ENCODE peak calls at places on chromosomes 3 and 15, in six cellular contexts. N is sigmoid colon, J is stomach, F is GM12892, G is HCT116, I is K562. R is an unnamed sample.

GRCh38 chr3:80233576-80233975 is 465.8 kb upstream of the ROBO1 start:
- DNase-seq in N (no peak), J (no peak), F (no peak), G (no peak), I (no peak), R (no peak)

GRCh38 chr15:50953302-50953701 is 44.8 kb downstream of the AP4E1 start:
- DNase-seq in N (no peak), J (no peak), F (no peak), G (peak), I (no peak), R (no peak)

GRCh38 chr15:61195116-61196002 is 33.7 kb downstream of the RORA start:
- DNase-seq in N (no peak), J (no peak), F (peak), G (peak), I (peak), R (peak)

GRCh38 chr15:95097366-95097765 is 866.0 kb downstream of the MCTP2 start:
- DNase-seq in N (no peak), J (no peak), F (no peak), G (no peak), I (no peak), R (no peak)

GRCh38 chr3:141407043-141407442 is 38.7 kb downstream of the ZBTB38 start:
- DNase-seq in N (peak), J (no peak), F (no peak), G (no peak), I (no peak), R (no peak)

GRCh38 chr3:100516232-100516631 is 23.8 kb downstream of the TMEM45A start:
- DNase-seq in N (no peak), J (no peak), F (no peak), G (no peak), I (no peak), R (no peak)

GRCh38 chr15:73371812-73372211 is 3.1 kb upstream of the HCN4 start:
- DNase-seq in N (no peak), J (no peak), F (no peak), G (no peak), I (no peak), R (no peak)

GRCh38 chr3:32817561-32818430 is at the start of gene TRIM71:
- DNase-seq in N (no peak), J (no peak), F (no peak), G (no peak), I (no peak), R (no peak)

GRCh38 chr3:150292891-150293290 is 115.2 kb upstream of the TSC22D2 start:
- DNase-seq in N (no peak), J (no peak), F (no peak), G (no peak), I (no peak), R (no peak)

GRCh38 chr3:130811552-130811951 is 64.9 kb upstream of the PIK3R4 start:
- DNase-seq in N (no peak), J (no peak), F (no peak), G (no peak), I (no peak), R (no peak)

GRCh38 chr3:4981688-4982494 is 2.7 kb downstream of the BHLHE40 start:
- DNase-seq in N (no peak), J (no peak), F (no peak), G (no peak), I (no peak), R (no peak)

GRCh38 chr3:182308328-182308727 is 485.0 kb upstream of the ATP11B start:
- DNase-seq in N (no peak), J (no peak), F (no peak), G (no peak), I (no peak), R (no peak)

GRCh38 chr3:197512691-197513571 is 42.8 kb downstream of the BDH1 start:
- DNase-seq in N (no peak), J (no peak), F (no peak), G (no peak), I (no peak), R (no peak)

GRCh38 chr3:186536883-186537553 is 7.2 kb downstream of the CRYGS start:
- DNase-seq in N (no peak), J (no peak), F (no peak), G (no peak), I (no peak), R (no peak)

GRCh38 chr3:186530415-186530814 is 13.8 kb downstream of the CRYGS start:
- DNase-seq in N (no peak), J (no peak), F (no peak), G (no peak), I (no peak), R (no peak)

GRCh38 chr3:186538779-186539178 is 5.4 kb downstream of the CRYGS start:
- DNase-seq in N (no peak), J (no peak), F (no peak), G (no peak), I (no peak), R (no peak)

GRCh38 chr3:186532641-186533072 is 11.5 kb downstream of the CRYGS start:
- DNase-seq in N (no peak), J (no peak), F (no peak), G (no peak), I (no peak), R (no peak)

DNA sequence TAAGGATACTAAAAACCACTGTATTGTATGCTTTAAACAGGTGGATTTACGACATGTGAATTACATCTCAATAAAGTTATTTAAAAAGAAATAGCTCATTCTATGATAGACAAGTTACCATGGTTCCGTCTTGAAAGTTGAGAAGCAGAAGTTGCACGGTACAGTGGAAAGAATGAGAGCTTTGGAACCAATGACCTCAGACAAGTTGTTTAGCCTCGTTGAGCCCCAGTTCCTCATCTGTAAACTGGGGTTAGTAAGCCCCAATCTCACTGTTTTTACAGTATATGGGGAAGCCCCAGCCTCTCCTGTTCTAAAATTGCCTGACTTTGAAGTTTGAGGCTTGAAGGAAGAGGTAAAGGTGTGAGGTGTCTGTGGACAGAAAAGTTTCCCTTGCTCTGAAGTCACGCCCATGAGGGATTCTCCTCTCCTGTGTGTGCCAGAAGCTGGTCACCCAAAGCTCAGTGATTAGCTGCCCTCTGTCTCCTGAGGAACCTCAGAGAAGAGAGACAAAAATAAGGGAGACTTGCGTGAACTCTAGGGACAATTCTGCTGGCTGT is 10.0 kb downstream of the CRYGS start:
- DNase-seq in N (no peak), J (no peak), F (no peak), G (no peak), I (no peak), R (no peak)
- TF ChIP-seq POLR2AphosphoS5 in N (no peak), J (no peak), F (no peak), G (no peak), I (no peak), R (no peak)

GRCh38 chr3:38411591-38411990 is 42.1 kb upstream of the ACVR2B start:
- DNase-seq in N (no peak), J (no peak), F (no peak), G (no peak), I (no peak), R (no peak)
- TF ChIP-seq POLR2AphosphoS5 in N (no peak), J (no peak), F (no peak), G (no peak), I (no peak), R (no peak)

GRCh38 chr15:101480613-101481380 is 8.7 kb downstream of the PCSK6 start:
- DNase-seq in N (no peak), J (no peak), F (no peak), G (no peak), I (no peak), R (no peak)

GRCh38 chr15:101481381-101481705 is 8.2 kb downstream of the PCSK6 start:
- DNase-seq in N (no peak), J (no peak), F (no peak), G (no peak), I (no peak), R (no peak)

GRCh38 chr15:101481917-101482525 is 7.5 kb downstream of the PCSK6 start:
- DNase-seq in N (no peak), J (no peak), F (no peak), G (no peak), I (no peak), R (no peak)

GRCh38 chr15:101482526-101483371 is 6.8 kb downstream of the PCSK6 start:
- DNase-seq in N (no peak), J (no peak), F (no peak), G (no peak), I (no peak), R (no peak)

DNA sequence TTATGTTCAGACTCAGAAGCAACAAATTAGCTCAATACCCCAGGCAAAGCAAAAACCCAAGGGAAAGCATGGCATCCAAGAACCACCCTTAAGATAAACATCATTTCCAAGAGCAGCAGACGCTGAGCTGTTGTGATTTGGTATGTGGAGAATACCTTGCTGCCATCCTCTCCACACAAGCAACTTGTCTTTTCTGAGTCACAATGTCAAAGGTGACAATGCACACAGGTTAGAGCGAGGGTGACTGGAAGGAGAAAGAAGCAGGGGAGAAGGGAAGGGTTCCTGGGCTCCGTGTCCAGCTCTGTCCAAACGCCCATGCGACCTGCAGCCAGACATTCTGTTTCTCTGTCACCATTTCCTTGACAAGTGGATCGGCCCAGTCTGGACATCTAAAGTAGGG is 6.0 kb downstream of the PCSK6 start:
- DNase-seq in N (no peak), J (no peak), F (no peak), G (no peak), I (no peak), R (no peak)
- TF ChIP-seq POLR2AphosphoS5 in N (no peak), J (no peak), F (no peak), G (no peak), I (no peak), R (no peak)

GRCh38 chr15:39907216-39907615 is 12.8 kb downstream of the GPR176 start:
- DNase-seq in N (no peak), J (no peak), F (no peak), G (no peak), I (no peak), R (no peak)

GRCh38 chr15:39908186-39908585 is 11.9 kb downstream of the GPR176 start:
- DNase-seq in N (no peak), J (no peak), F (no peak), G (no peak), I (no peak), R (no peak)

GRCh38 chr15:39898317-39898716 is 21.7 kb downstream of the GPR176 start:
- DNase-seq in N (no peak), J (no peak), F (no peak), G (no peak), I (no peak), R (no peak)

DNA sequence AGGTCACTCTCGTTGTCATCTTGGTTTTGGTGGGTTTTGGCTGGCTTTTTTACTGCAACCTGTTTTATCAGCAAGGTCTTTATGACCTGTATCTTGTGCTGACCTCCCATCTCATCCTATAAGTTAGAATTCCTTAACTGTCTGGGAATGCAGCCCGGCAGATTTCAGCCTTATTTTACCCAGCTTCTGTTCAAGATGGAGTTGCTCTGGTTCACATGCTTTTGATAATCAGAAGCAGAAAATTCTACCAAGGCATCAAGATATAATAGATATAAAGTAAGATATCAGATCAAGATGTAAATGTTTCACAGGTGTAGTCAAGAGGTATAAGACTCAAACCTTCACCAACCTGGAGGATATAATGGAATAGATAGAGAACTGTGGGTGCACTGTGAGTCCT is 16.0 kb downstream of the GPR176 start:
- DNase-seq in N (no peak), J (no peak), F (no peak), G (no peak), I (no peak), R (no peak)
- TF ChIP-seq POLR2AphosphoS5 in N (no peak), J (no peak), F (no peak), G (no peak), I (no peak), R (no peak)

DNA sequence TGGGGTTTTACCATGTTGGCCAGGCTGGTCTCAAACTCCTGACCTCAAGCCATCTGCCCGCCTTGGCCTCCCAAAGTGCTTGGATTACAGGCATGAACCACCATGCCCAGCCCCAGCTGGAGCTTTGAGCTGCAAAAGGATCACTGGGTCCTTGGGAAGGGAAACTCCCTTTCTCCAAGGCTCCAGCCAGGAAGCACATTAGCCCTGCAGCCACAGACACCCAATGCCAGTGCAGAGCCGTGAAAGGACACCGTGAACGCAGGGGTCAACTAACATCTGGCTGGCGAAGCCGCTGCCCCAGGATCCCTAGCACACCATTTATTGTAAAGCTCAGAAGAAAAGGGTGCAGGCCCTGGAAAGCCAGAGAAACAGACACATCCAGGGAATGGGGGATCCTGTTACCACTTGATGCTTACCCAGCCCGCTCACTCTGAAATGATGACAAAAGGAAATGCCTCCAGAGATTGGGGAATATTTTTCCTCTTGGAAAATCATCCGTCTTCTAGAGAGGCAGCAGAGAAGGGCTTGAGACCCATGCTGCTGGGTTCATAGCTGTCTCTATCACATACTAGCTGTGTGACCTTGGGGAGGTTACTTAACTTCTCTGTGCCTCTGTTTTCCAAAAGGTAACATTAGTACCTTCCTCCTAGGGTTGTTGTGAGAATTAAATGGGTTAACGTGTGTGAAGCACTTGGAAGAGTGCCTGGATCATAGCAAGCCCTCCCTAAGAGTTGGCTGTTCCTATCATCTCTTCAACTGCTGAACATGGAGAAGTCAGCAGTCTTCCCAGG is 40.8 kb downstream of the LMCD1 start:
- DNase-seq in N (no peak), J (no peak), F (no peak), G (no peak), I (no peak), R (no peak)
- TF ChIP-seq POLR2AphosphoS5 in N (no peak), J (no peak), F (no peak), G (no peak), I (no peak), R (no peak)

R was measured in GM12891.